ENCODE peak calls at places on chromosome 14, in seven cellular contexts. M is dorsolateral prefrontal cortex; H is tibial artery; Z is breast epithelium; S is CD8-positive, alpha-beta T cell; N is GM12865; V is GM06990. W is an unnamed sample.

GRCh38 chr14:60315591-60315990 is 66.6 kb downstream of the PPM1A start:
- DNase-seq in N (no peak), M (no peak), Z (no peak), S (no peak), H (no peak), V (no peak), W (no peak)

GRCh38 chr14:76710093-76711010 is 50.9 kb upstream of the VASH1 start:
- DNase-seq in Z (no peak), N (peak), V (no peak), S (no peak), H (no peak), M (no peak), W (peak)

GRCh38 chr14:87149583-87150354 is 843.2 kb downstream of the GALC start:
- DNase-seq in N (no peak), H (no peak), Z (no peak), S (no peak), V (no peak), M (no peak), W (peak)

GRCh38 chr14:82182646-82183045 is 649.0 kb upstream of the SEL1L start:
- DNase-seq in Z (no peak), S (no peak), N (no peak), V (no peak), M (no peak), H (no peak), W (no peak)

GRCh38 chr14:51950007-51950406 is 39.3 kb upstream of the RTRAF start:
- DNase-seq in N (no peak), H (no peak), Z (no peak), S (no peak), M (no peak), V (no peak), W (no peak)

GRCh38 chr14:60590907-60591510 is 58.3 kb downstream of the SIX1 start:
- DNase-seq in Z (no peak), S (no peak), H (no peak), N (no peak), V (no peak), M (no peak), W (peak)

GRCh38 chr14:75231320-75231719 is 47.3 kb upstream of the FOS start:
- DNase-seq in N (peak), V (no peak), Z (no peak), H (no peak), M (no peak), S (no peak), W (no peak)

GRCh38 chr14:71720978-71721624 is 211.1 kb upstream of the RGS6 start:
- DNase-seq in V (no peak), Z (no peak), H (no peak), N (peak), M (peak), S (no peak), W (peak)

GRCh38 chr14:30256627-30257026 is 302.3 kb upstream of the G2E3 start:
- DNase-seq in H (no peak), M (no peak), S (no peak), N (no peak), Z (no peak), V (no peak), W (no peak)

GRCh38 chr14:101191086-101191881 is 287.8 kb upstream of the RTL1 start:
- DNase-seq in V (no peak), M (peak), Z (peak), N (no peak), S (no peak), H (no peak), W (no peak)

GRCh38 chr14:66045572-66046021 is 440.6 kb upstream of the CCDC196 start:
- DNase-seq in V (no peak), N (no peak), S (no peak), M (no peak), H (no peak), Z (no peak), W (no peak)

GRCh38 chr14:75980856-75981255 is 939 bp downstream of the TGFB3 start:
- DNase-seq in M (no peak), H (peak), V (no peak), Z (peak), N (no peak), S (no peak), W (no peak)

GRCh38 chr14:34043627-34044372 is 92.9 kb upstream of the EGLN3 start:
- DNase-seq in M (no peak), V (peak), Z (no peak), N (peak), S (no peak), H (no peak), W (no peak)

GRCh38 chr14:56570295-56570694 is 9.3 kb upstream of the TMEM260 start:
- DNase-seq in H (no peak), V (no peak), Z (no peak), N (no peak), M (no peak), S (no peak), W (no peak)

GRCh38 chr14:50218501-50218900 is 12.9 kb downstream of the SOS2 start:
- DNase-seq in V (no peak), N (no peak), H (no peak), Z (no peak), M (no peak), S (no peak), W (no peak)

GRCh38 chr14:93112891-93113677 is 2.6 kb downstream of the ITPK1 start:
- DNase-seq in V (peak), Z (peak), H (peak), M (peak), S (peak), N (peak), W (peak)

GRCh38 chr14:90300649-90301048 is 31.1 kb downstream of the NRDE2 start:
- DNase-seq in S (no peak), Z (no peak), H (no peak), N (no peak), M (no peak), V (no peak), W (no peak)

GRCh38 chr14:99604766-99605298 is 825 bp upstream of the CCDC85C start:
- DNase-seq in V (peak), Z (no peak), H (no peak), S (no peak), M (no peak), N (peak), W (no peak)

DNA sequence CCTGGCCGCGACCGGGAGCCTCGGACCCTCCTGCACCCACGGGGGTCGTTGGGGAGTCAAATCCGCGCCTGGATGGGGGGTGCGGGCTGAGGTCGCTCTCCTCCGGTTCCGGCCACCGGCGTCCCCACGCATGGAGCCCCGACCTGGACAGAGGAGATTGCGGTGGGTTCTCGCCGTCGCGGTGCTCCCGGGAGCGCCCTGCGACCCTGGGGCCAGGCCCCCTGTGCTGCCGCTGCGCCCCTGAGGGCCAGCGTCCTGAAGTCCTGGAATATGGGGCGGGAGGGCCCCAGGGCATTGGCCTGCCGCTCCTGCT is 345 bp downstream of the ASPG start:
- DNase-seq in Z (no peak), V (peak), H (no peak), S (no peak), M (no peak), N (no peak), W (no peak)
- H3K4me3 ChIP-seq in Z (peak), V (no peak), H (no peak), S (no peak), M (no peak), N (no peak), W (no peak)

DNA sequence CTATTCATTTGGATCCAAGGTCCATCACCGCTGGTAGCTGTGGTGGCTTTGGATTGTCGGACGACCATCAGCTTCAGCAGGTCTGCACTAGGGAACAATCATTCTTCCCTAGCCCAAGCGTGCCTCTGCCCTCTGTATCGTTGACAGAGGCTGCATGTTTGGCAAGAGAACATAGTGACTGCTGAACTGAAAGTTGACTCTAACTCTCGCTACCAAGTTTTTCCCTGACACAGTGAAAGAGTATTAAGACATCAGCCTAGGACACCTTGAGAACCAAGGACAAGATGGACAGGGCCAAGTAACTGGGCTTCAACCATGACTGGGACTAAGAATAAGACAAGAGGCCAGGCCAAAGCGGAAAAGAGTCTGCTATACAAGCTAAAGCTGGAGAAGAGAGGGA is 26.3 kb downstream of the TSHR start:
- DNase-seq in N (no peak), M (no peak), S (no peak), V (no peak), H (no peak), Z (no peak), W (no peak)
- TF ChIP-seq CTCF in N (no peak), M (no peak), S (no peak), V (no peak), H (no peak), Z (no peak), W (no peak)

DNA sequence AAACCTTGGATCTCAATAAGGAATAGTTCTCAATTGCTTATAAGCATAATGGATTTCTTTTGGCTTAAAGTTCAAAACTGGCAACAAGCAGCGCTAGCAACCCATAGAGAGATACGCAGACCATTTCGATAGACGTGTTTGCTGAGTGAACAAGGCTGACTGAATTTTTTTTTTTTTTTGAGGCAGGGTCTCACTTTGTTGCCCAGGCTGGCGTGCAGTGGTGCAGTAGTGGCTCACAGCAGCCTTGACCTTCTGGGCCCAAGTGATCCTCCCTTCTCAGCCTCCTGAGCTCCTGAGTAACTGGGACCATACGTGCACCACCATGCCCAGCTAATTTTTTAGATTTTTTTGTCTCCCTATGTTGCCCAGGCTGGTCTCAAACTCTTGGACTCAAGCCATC is 1.4 kb upstream of the AKAP5 start:
- DNase-seq in Z (no peak), H (no peak), V (no peak), N (no peak), M (no peak), S (no peak), W (no peak)
- H3K4me3 ChIP-seq in Z (no peak), H (no peak), V (no peak), N (no peak), M (no peak), S (no peak), W (no peak)

GRCh38 chr14:64298773-64299172 is 4.6 kb upstream of the ESR2 start:
- DNase-seq in H (no peak), S (no peak), N (no peak), M (no peak), Z (no peak), V (no peak), W (no peak)
- TF ChIP-seq CTCF in H (no peak), S (no peak), N (peak), M (no peak), Z (no peak), V (peak), W (no peak)

GRCh38 chr14:57820581-57820980 is 45.3 kb downstream of the SLC35F4 start:
- DNase-seq in Z (no peak), S (no peak), H (no peak), M (no peak), V (no peak), N (no peak), W (no peak)

GRCh38 chr14:57823015-57823660 is 42.8 kb downstream of the SLC35F4 start:
- DNase-seq in V (no peak), N (no peak), Z (no peak), H (no peak), M (no peak), S (no peak), W (no peak)

GRCh38 chr14:57816568-57817284 is 49.2 kb downstream of the SLC35F4 start:
- DNase-seq in Z (no peak), M (no peak), V (no peak), S (no peak), H (no peak), N (peak), W (no peak)

GRCh38 chr14:57818511-57818910 is 47.4 kb downstream of the SLC35F4 start:
- DNase-seq in V (no peak), H (no peak), S (no peak), Z (no peak), N (no peak), M (no peak), W (no peak)

DNA sequence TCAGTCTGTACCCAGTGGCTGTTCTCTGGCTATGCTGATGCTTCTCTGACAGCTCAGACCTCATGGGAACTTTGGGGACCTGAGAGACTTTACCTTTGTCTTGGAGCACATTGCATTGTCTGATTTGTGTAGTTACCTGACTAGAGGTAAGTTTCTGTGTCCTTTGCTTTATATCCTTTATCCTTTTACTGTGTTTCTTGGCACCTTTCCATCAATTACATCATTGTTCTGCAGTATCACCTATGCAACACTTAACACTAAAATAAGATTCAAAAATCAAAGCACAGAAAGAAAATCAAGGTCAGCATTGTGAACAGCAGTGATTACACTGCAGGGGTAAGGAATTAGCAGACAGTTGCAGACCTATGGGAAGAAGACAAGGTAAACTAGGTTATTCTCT is 43.8 kb downstream of the SLC35F4 start:
- DNase-seq in S (no peak), H (no peak), N (no peak), M (no peak), V (no peak), Z (no peak), W (no peak)
- H3K4me3 ChIP-seq in S (no peak), H (no peak), N (no peak), M (no peak), V (no peak), Z (no peak), W (no peak)

GRCh38 chr14:55419663-55420062 is 8.0 kb upstream of the ATG14 start:
- DNase-seq in H (no peak), Z (no peak), S (no peak), V (no peak), N (no peak), M (no peak), W (no peak)

GRCh38 chr14:55417955-55418354 is 6.3 kb upstream of the ATG14 start:
- DNase-seq in Z (no peak), M (no peak), S (no peak), V (no peak), H (no peak), N (no peak), W (no peak)

GRCh38 chr14:55418411-55418810 is 6.8 kb upstream of the ATG14 start:
- DNase-seq in S (no peak), N (no peak), H (no peak), V (no peak), Z (no peak), M (no peak), W (no peak)

GRCh38 chr14:55414551-55414950 is 2.9 kb upstream of the ATG14 start:
- DNase-seq in V (no peak), H (no peak), Z (no peak), S (no peak), N (no peak), M (no peak), W (no peak)

DNA sequence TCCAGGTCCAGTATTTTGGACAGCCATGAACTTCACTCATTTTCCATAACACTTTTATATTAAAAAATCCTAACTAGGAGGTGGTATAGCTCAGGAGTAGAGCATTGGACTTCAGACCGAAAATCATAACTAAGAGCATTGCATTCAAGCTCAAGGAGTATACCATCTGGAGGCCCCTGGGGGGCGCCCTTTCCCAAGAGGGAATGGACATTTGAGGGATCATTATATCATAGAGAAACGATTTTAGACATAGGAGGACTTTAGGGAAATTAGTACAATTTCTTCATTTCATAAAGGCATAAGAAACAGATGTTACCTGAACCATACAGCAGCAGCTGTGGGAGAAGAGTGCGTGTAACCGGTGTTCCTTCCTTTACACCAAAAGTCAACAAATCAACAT is 5.2 kb upstream of the ATG14 start:
- DNase-seq in S (no peak), M (no peak), Z (no peak), N (peak), H (no peak), V (no peak), W (no peak)
- TF ChIP-seq CTCF in S (peak), M (no peak), Z (no peak), N (peak), H (peak), V (peak), W (peak)

GRCh38 chr14:105397350-105397931 is 897 bp upstream of the TEX22 start:
- DNase-seq in M (no peak), Z (no peak), V (no peak), N (no peak), H (no peak), S (no peak), W (no peak)
- H3K4me3 ChIP-seq in M (peak), Z (peak), V (no peak), N (peak), H (peak), S (peak), W (peak)

GRCh38 chr14:104293851-104294627 is 155.7 kb downstream of the KIF26A start:
- DNase-seq in Z (peak), S (no peak), M (no peak), H (peak), V (no peak), N (no peak), W (no peak)
- TF ChIP-seq CTCF in Z (no peak), S (no peak), M (no peak), H (no peak), V (peak), N (peak), W (no peak)

GRCh38 chr14:22531451-22532344 is 57.3 kb downstream of the DAD1 start:
- DNase-seq in Z (no peak), S (no peak), H (no peak), M (no peak), V (peak), N (peak), W (no peak)
- H3K4me3 ChIP-seq in Z (no peak), S (peak), H (no peak), M (no peak), V (peak), N (peak), W (no peak)

W was measured in astrocyte of the cerebellum.